ENCODE peak calls at places on chromosome 17, in nine cellular contexts. One of them, this sample, is unnamed.

GRCh38 chr17:20179031-20179430 is 169.9 kb downstream of the SPECC1 start:
- DNase-seq in GM20000: no peak
- DNase-seq in M059J: no peak
- DNase-seq in heart left ventricle: no peak
- DNase-seq in frontal cortex: no peak
- DNase-seq in activated CD8-positive, alpha-beta T cell treated with anti-CD3 and anti-CD28 coated beads, Interleukin-2, amount 10 ng/mL, durations not matched to agents 7 days and 5 days: no peak
- DNase-seq in posterior cingulate gyrus: peak; percentile 49
- DNase-seq in myocyte: no peak
- DNase-seq in effector memory CD4-positive, alpha-beta T cell: no peak
- DNase-seq in this sample: peak; percentile 34

GRCh38 chr17:4891405-4892062 is 7.8 kb upstream of the C17orf107 start:
- DNase-seq in posterior cingulate gyrus: no peak
- DNase-seq in GM20000: no peak
- DNase-seq in activated CD8-positive, alpha-beta T cell treated with anti-CD3 and anti-CD28 coated beads, Interleukin-2, amount 10 ng/mL, durations not matched to agents 7 days and 5 days: no peak
- DNase-seq in effector memory CD4-positive, alpha-beta T cell: no peak
- DNase-seq in frontal cortex: no peak
- DNase-seq in heart left ventricle: no peak
- DNase-seq in myocyte: no peak
- DNase-seq in M059J: no peak
- DNase-seq in this sample: no peak

GRCh38 chr17:59796785-59797205 is 89.3 kb downstream of the VMP1 start:
- DNase-seq in heart left ventricle: no peak
- DNase-seq in frontal cortex: no peak
- DNase-seq in myocyte: no peak
- DNase-seq in posterior cingulate gyrus: no peak
- DNase-seq in effector memory CD4-positive, alpha-beta T cell: no peak
- DNase-seq in activated CD8-positive, alpha-beta T cell treated with anti-CD3 and anti-CD28 coated beads, Interleukin-2, amount 10 ng/mL, durations not matched to agents 7 days and 5 days: no peak
- DNase-seq in GM20000: no peak
- DNase-seq in M059J: no peak
- DNase-seq in this sample: no peak

GRCh38 chr17:12522743-12523181 is 142.9 kb upstream of the MYOCD start:
- DNase-seq in frontal cortex: no peak
- DNase-seq in effector memory CD4-positive, alpha-beta T cell: no peak
- DNase-seq in M059J: peak; percentile 98
- DNase-seq in GM20000: no peak
- DNase-seq in activated CD8-positive, alpha-beta T cell treated with anti-CD3 and anti-CD28 coated beads, Interleukin-2, amount 10 ng/mL, durations not matched to agents 7 days and 5 days: no peak
- DNase-seq in myocyte: peak; percentile 46
- DNase-seq in heart left ventricle: peak; percentile 6
- DNase-seq in posterior cingulate gyrus: no peak
- DNase-seq in this sample: no peak

GRCh38 chr17:6135996-6136395 is 65.8 kb downstream of the WSCD1 start:
- DNase-seq in activated CD8-positive, alpha-beta T cell treated with anti-CD3 and anti-CD28 coated beads, Interleukin-2, amount 10 ng/mL, durations not matched to agents 7 days and 5 days: no peak
- DNase-seq in heart left ventricle: no peak
- DNase-seq in myocyte: no peak
- DNase-seq in posterior cingulate gyrus: no peak
- DNase-seq in frontal cortex: no peak
- DNase-seq in effector memory CD4-positive, alpha-beta T cell: no peak
- DNase-seq in M059J: no peak
- DNase-seq in GM20000: no peak
- DNase-seq in this sample: no peak

GRCh38 chr17:72561266-72561665 is 440.4 kb downstream of the SOX9 start:
- DNase-seq in myocyte: no peak
- DNase-seq in M059J: no peak
- DNase-seq in posterior cingulate gyrus: no peak
- DNase-seq in activated CD8-positive, alpha-beta T cell treated with anti-CD3 and anti-CD28 coated beads, Interleukin-2, amount 10 ng/mL, durations not matched to agents 7 days and 5 days: no peak
- DNase-seq in effector memory CD4-positive, alpha-beta T cell: no peak
- DNase-seq in GM20000: no peak
- DNase-seq in heart left ventricle: no peak
- DNase-seq in frontal cortex: no peak
- DNase-seq in this sample: no peak

GRCh38 chr17:9928601-9929341 is 23.7 kb upstream of the RCVRN start:
- DNase-seq in M059J: peak; percentile 70
- DNase-seq in effector memory CD4-positive, alpha-beta T cell: no peak
- DNase-seq in GM20000: no peak
- DNase-seq in activated CD8-positive, alpha-beta T cell treated with anti-CD3 and anti-CD28 coated beads, Interleukin-2, amount 10 ng/mL, durations not matched to agents 7 days and 5 days: no peak
- DNase-seq in heart left ventricle: no peak
- DNase-seq in myocyte: peak; percentile 48
- DNase-seq in posterior cingulate gyrus: no peak
- DNase-seq in frontal cortex: no peak
- DNase-seq in this sample: no peak

GRCh38 chr17:31533546-31534155 is 142.2 kb downstream of the RAB11FIP4 start:
- DNase-seq in posterior cingulate gyrus: no peak
- DNase-seq in GM20000: no peak
- DNase-seq in effector memory CD4-positive, alpha-beta T cell: no peak
- DNase-seq in activated CD8-positive, alpha-beta T cell treated with anti-CD3 and anti-CD28 coated beads, Interleukin-2, amount 10 ng/mL, durations not matched to agents 7 days and 5 days: no peak
- DNase-seq in myocyte: peak; percentile 75
- DNase-seq in M059J: peak; percentile 89
- DNase-seq in frontal cortex: peak; percentile 70
- DNase-seq in heart left ventricle: no peak
- DNase-seq in this sample: peak; percentile 32

GRCh38 chr17:75048396-75048933 is 1.4 kb downstream of the KCTD2 start:
- DNase-seq in heart left ventricle: peak; percentile 45
- DNase-seq in frontal cortex: no peak
- DNase-seq in M059J: no peak
- DNase-seq in posterior cingulate gyrus: no peak
- DNase-seq in activated CD8-positive, alpha-beta T cell treated with anti-CD3 and anti-CD28 coated beads, Interleukin-2, amount 10 ng/mL, durations not matched to agents 7 days and 5 days: no peak
- DNase-seq in effector memory CD4-positive, alpha-beta T cell: no peak
- DNase-seq in GM20000: no peak
- DNase-seq in myocyte: peak; percentile 40
- DNase-seq in this sample: no peak

GRCh38 chr17:77045441-77046041 is 95.2 kb upstream of the SEC14L1 start:
- DNase-seq in effector memory CD4-positive, alpha-beta T cell: no peak
- DNase-seq in posterior cingulate gyrus: no peak
- DNase-seq in myocyte: peak; percentile 8
- DNase-seq in activated CD8-positive, alpha-beta T cell treated with anti-CD3 and anti-CD28 coated beads, Interleukin-2, amount 10 ng/mL, durations not matched to agents 7 days and 5 days: no peak
- DNase-seq in GM20000: no peak
- DNase-seq in heart left ventricle: no peak
- DNase-seq in frontal cortex: no peak
- DNase-seq in M059J: peak; percentile 66
- DNase-seq in this sample: no peak

GRCh38 chr17:16922386-16923096 is 49.4 kb downstream of the TNFRSF13B start:
- DNase-seq in heart left ventricle: no peak
- DNase-seq in activated CD8-positive, alpha-beta T cell treated with anti-CD3 and anti-CD28 coated beads, Interleukin-2, amount 10 ng/mL, durations not matched to agents 7 days and 5 days: peak; percentile 28
- DNase-seq in M059J: peak; percentile 37
- DNase-seq in GM20000: no peak
- DNase-seq in effector memory CD4-positive, alpha-beta T cell: no peak
- DNase-seq in posterior cingulate gyrus: no peak
- DNase-seq in frontal cortex: no peak
- DNase-seq in myocyte: no peak
- DNase-seq in this sample: no peak

GRCh38 chr17:63837480-63837879 is 5.0 kb downstream of the SMARCD2 start:
- DNase-seq in M059J: no peak
- DNase-seq in posterior cingulate gyrus: no peak
- DNase-seq in effector memory CD4-positive, alpha-beta T cell: no peak
- DNase-seq in heart left ventricle: no peak
- DNase-seq in myocyte: no peak
- DNase-seq in GM20000: no peak
- DNase-seq in activated CD8-positive, alpha-beta T cell treated with anti-CD3 and anti-CD28 coated beads, Interleukin-2, amount 10 ng/mL, durations not matched to agents 7 days and 5 days: no peak
- DNase-seq in frontal cortex: no peak
- DNase-seq in this sample: no peak

GRCh38 chr17:74123866-74124265 is 79.6 kb upstream of the RPL38 start:
- DNase-seq in GM20000: no peak
- DNase-seq in frontal cortex: no peak
- DNase-seq in activated CD8-positive, alpha-beta T cell treated with anti-CD3 and anti-CD28 coated beads, Interleukin-2, amount 10 ng/mL, durations not matched to agents 7 days and 5 days: no peak
- DNase-seq in effector memory CD4-positive, alpha-beta T cell: no peak
- DNase-seq in M059J: no peak
- DNase-seq in heart left ventricle: no peak
- DNase-seq in myocyte: no peak
- DNase-seq in posterior cingulate gyrus: no peak
- DNase-seq in this sample: no peak

GRCh38 chr17:27079660-27080059 is 214.3 kb upstream of the WSB1 start:
- DNase-seq in heart left ventricle: no peak
- DNase-seq in myocyte: no peak
- DNase-seq in activated CD8-positive, alpha-beta T cell treated with anti-CD3 and anti-CD28 coated beads, Interleukin-2, amount 10 ng/mL, durations not matched to agents 7 days and 5 days: no peak
- DNase-seq in posterior cingulate gyrus: no peak
- DNase-seq in effector memory CD4-positive, alpha-beta T cell: no peak
- DNase-seq in GM20000: no peak
- DNase-seq in M059J: no peak
- DNase-seq in frontal cortex: no peak
- DNase-seq in this sample: no peak

GRCh38 chr17:82267575-82268379 is 5.7 kb downstream of the CSNK1D start:
- DNase-seq in heart left ventricle: peak; percentile 91
- DNase-seq in frontal cortex: peak; percentile 87
- DNase-seq in GM20000: no peak
- DNase-seq in myocyte: peak; percentile 97
- DNase-seq in M059J: peak; percentile 97
- DNase-seq in activated CD8-positive, alpha-beta T cell treated with anti-CD3 and anti-CD28 coated beads, Interleukin-2, amount 10 ng/mL, durations not matched to agents 7 days and 5 days: no peak
- DNase-seq in posterior cingulate gyrus: peak; percentile 88
- DNase-seq in effector memory CD4-positive, alpha-beta T cell: no peak
- DNase-seq in this sample: peak; percentile 83

GRCh38 chr17:18182190-18182977 is 1.2 kb upstream of the ALKBH5 start:
- DNase-seq in myocyte: no peak
- DNase-seq in M059J: peak; percentile 19
- DNase-seq in effector memory CD4-positive, alpha-beta T cell: no peak
- DNase-seq in posterior cingulate gyrus: peak; percentile 29
- DNase-seq in activated CD8-positive, alpha-beta T cell treated with anti-CD3 and anti-CD28 coated beads, Interleukin-2, amount 10 ng/mL, durations not matched to agents 7 days and 5 days: peak; percentile 31
- DNase-seq in GM20000: no peak
- DNase-seq in heart left ventricle: peak; percentile 49
- DNase-seq in frontal cortex: no peak
- DNase-seq in this sample: no peak

GRCh38 chr17:32498362-32498761 is 11.6 kb downstream of the CDK5R1 start:
- DNase-seq in M059J: no peak
- DNase-seq in GM20000: no peak
- DNase-seq in effector memory CD4-positive, alpha-beta T cell: no peak
- DNase-seq in frontal cortex: no peak
- DNase-seq in myocyte: peak; percentile 37
- DNase-seq in activated CD8-positive, alpha-beta T cell treated with anti-CD3 and anti-CD28 coated beads, Interleukin-2, amount 10 ng/mL, durations not matched to agents 7 days and 5 days: no peak
- DNase-seq in posterior cingulate gyrus: no peak
- DNase-seq in heart left ventricle: no peak
- DNase-seq in this sample: no peak

GRCh38 chr17:78414178-78415162 is 36.0 kb downstream of the PGS1 start:
- DNase-seq in posterior cingulate gyrus: no peak
- DNase-seq in activated CD8-positive, alpha-beta T cell treated with anti-CD3 and anti-CD28 coated beads, Interleukin-2, amount 10 ng/mL, durations not matched to agents 7 days and 5 days: peak; percentile 74
- DNase-seq in M059J: no peak
- DNase-seq in GM20000: no peak
- DNase-seq in heart left ventricle: no peak
- DNase-seq in frontal cortex: no peak
- DNase-seq in myocyte: peak; percentile 21
- DNase-seq in effector memory CD4-positive, alpha-beta T cell: peak; percentile 45
- DNase-seq in this sample: no peak

This sample was measured in hippocampal formation.